ENCODE peak calls at places on chromosomes 6 and 20, in four cellular contexts. Q is GM12865, H is BJ, V is PC-3. T is an unnamed sample.

GRCh38 chr20:5714261-5715041 is 35.8 kb upstream of the SHLD1 start:
- DNase-seq in Q (peak), H (no peak), V (peak), T (no peak)

GRCh38 chr6:475341-475740 is 83.8 kb downstream of the IRF4 start:
- DNase-seq in Q (no peak), H (no peak), V (no peak), T (no peak)

GRCh38 chr6:126143650-126144260 is 157.4 kb downstream of the TRMT11 start:
- DNase-seq in Q (no peak), H (no peak), V (no peak), T (no peak)

GRCh38 chr6:144559865-144560603 is 274.9 kb downstream of the UTRN start:
- DNase-seq in Q (no peak), H (no peak), V (no peak), T (peak)

GRCh38 chr6:81785340-81785739 is 32.9 kb upstream of the TENT5A start:
- DNase-seq in Q (no peak), H (no peak), V (peak), T (no peak)

GRCh38 chr6:16409531-16410441 is 171.4 kb downstream of the GMPR start:
- DNase-seq in Q (peak), H (no peak), V (peak), T (peak)

GRCh38 chr20:23103284-23104018 is 17.3 kb upstream of the CD93 start:
- DNase-seq in Q (no peak), H (no peak), V (no peak), T (no peak)

GRCh38 chr20:22586645-22587310 is 2.4 kb upstream of the FOXA2 start:
- DNase-seq in Q (peak), H (no peak), V (peak), T (no peak)

GRCh38 chr20:63093966-63094766 is 87.4 kb upstream of the BHLHE23 start:
- DNase-seq in Q (no peak), H (no peak), V (no peak), T (no peak)

GRCh38 chr20:53828673-53829085 is 235.0 kb upstream of the ZNF217 start:
- DNase-seq in Q (no peak), H (peak), V (peak), T (peak)

GRCh38 chr6:159062564-159062945 is 17.8 kb upstream of the TAGAP start:
- DNase-seq in Q (peak), H (no peak), V (no peak), T (no peak)

GRCh38 chr6:21023210-21023609 is 489.0 kb downstream of the CDKAL1 start:
- DNase-seq in Q (peak), H (no peak), V (peak), T (no peak)

GRCh38 chr20:38997622-38998021 is 35.5 kb downstream of the DHX35 start:
- DNase-seq in Q (peak), H (no peak), V (no peak), T (no peak)

GRCh38 chr6:24270011-24270410 is 87.8 kb downstream of the DCDC2 start:
- DNase-seq in Q (no peak), H (no peak), V (no peak), T (no peak)

GRCh38 chr6:150491131-150491795 is 108.4 kb upstream of the PLEKHG1 start:
- DNase-seq in Q (peak), H (no peak), V (peak), T (no peak)

GRCh38 chr6:16244869-16245451 is 6.6 kb downstream of the GMPR start:
- DNase-seq in Q (no peak), H (no peak), V (no peak), T (no peak)

GRCh38 chr6:29976253-29976587 is 33.9 kb downstream of the HLA-A start:
- DNase-seq in Q (no peak), H (no peak), V (no peak), T (no peak)

GRCh38 chr6:29977425-29977727 is 35.0 kb downstream of the HLA-A start:
- DNase-seq in Q (no peak), H (no peak), V (no peak), T (no peak)

GRCh38 chr6:29974901-29975560 is 32.7 kb downstream of the HLA-A start:
- DNase-seq in Q (no peak), H (no peak), V (no peak), T (no peak)

GRCh38 chr6:29975561-29975907 is 33.2 kb downstream of the HLA-A start:
- DNase-seq in Q (no peak), H (no peak), V (no peak), T (no peak)

DNA sequence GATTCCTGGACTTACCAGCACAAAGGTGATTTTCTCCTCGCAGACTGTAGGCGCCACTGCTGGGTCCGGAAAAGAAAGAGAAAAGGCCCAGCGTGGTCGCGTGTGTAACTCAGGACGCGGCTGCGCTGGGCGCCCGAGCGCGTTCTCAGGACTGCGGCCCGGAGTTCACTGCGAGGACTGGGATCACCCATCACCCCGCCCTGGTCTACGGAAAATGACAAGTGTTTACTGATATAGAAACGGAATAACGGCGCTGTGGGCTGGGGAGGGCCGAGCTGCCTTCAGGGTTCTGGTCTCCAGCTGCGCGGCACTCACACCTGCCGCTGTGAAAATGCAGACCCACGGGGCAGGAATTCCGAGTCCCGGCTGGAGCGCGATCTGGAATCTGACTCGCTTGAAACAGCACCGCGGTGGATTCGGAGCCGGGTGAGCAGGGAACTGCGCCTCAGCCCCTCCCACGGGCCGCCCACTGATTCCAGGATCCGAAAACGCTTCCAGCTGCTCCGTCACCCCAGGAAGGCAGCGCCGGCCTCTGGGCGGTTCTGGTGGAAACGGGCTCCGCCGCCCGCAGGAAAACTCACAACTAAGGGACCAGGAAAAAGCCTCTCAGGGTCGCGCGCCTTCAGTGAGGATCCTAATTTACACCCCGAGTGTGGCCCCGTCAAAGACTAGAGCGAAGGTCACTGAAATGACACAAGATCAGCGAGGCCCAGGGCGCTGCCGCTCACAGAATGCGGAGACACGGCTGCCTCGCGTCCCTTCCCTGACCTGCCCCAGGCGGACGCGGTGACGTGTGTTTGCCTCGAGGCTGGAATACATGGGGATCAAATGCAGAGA is 34.5 kb downstream of the HLA-A start:
- DNase-seq in Q (peak), H (no peak), V (peak), T (peak)
- TF ChIP-seq CTCF in Q (peak), H (peak), V (peak), T (peak)

GRCh38 chr6:53984581-53984980 is 126.7 kb upstream of the MLIP start:
- DNase-seq in Q (no peak), H (no peak), V (peak), T (no peak)
- H3K4me3 ChIP-seq in Q (no peak), H (no peak), V (peak), T (no peak)

DNA sequence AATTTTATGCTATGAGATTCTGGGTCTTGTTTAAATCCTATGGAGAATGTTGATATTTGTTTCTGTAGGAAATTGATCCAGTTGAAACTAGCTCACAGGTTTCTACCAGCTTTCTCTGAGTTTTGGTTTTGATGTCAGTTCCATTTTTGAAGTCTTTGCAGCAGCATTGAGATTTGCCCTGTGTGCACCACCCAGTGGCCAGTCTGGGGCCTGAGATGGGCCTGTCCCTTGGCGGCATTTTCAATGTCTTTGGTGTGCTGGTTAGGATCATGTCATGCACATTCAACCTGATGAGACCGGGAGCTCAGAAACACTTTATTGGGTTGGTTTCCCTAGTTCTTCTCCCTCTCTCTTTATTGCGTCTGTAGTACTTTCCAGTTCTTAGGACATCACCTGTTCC is 395.2 kb upstream of the MAP3K7 start:
- DNase-seq in Q (peak), H (no peak), V (peak), T (no peak)
- TF ChIP-seq CTCF in Q (peak), H (no peak), V (peak), T (no peak)

GRCh38 chr6:31660224-31660997 is at the start of gene C6orf47:
- DNase-seq in Q (peak), H (no peak), V (peak), T (peak)

GRCh38 chr6:31658158-31658688 is 2.4 kb downstream of the C6orf47 start:
- DNase-seq in Q (no peak), H (no peak), V (no peak), T (no peak)

GRCh38 chr6:31659649-31660223 is 842 bp downstream of the C6orf47 start:
- DNase-seq in Q (peak), H (no peak), V (peak), T (peak)

GRCh38 chr6:31657406-31658157 is 1.9 kb downstream of the APOM start:
- DNase-seq in Q (no peak), H (no peak), V (peak), T (no peak)

GRCh38 chr6:31658983-31659648 is 1.5 kb downstream of the C6orf47 start:
- DNase-seq in Q (no peak), H (no peak), V (no peak), T (no peak)
- H3K4me3 ChIP-seq in Q (peak), H (peak), V (peak), T (peak)